ENCODE peak calls at places on chromosomes 6 and 20, in four cellular contexts. G, X, J and S are unnamed samples.

GRCh38 chr20:13458860-13459451 is 179.8 kb downstream of the TASP1 start:
- DNase-seq in G (peak), X (peak), J (no peak), S (peak)

GRCh38 chr20:9261781-9262180 is 192.9 kb downstream of the PLCB4 start:
- DNase-seq in X (no peak), G (no peak), J (no peak), S (no peak)

GRCh38 chr6:1461207-1461606 is 71.8 kb downstream of the FOXF2 start:
- DNase-seq in X (no peak), G (peak), J (no peak), S (no peak)

GRCh38 chr6:92559002-92559401 is 860.4 kb downstream of the EPHA7 start:
- DNase-seq in J (no peak), X (no peak), G (no peak), S (no peak)

GRCh38 chr20:43537921-43538854 is 20.6 kb upstream of the SGK2 start:
- DNase-seq in G (peak), J (peak), X (peak), S (peak)

GRCh38 chr6:135183532-135184440 is 2.7 kb downstream of the MYB start:
- DNase-seq in X (peak), J (peak), G (peak), S (peak)

GRCh38 chr6:145502417-145502816 is 232.9 kb downstream of the EPM2A start:
- DNase-seq in X (no peak), G (no peak), J (no peak), S (no peak)

GRCh38 chr6:34128045-34128444 is 17.8 kb downstream of the GRM4 start:
- DNase-seq in G (no peak), J (no peak), X (no peak), S (no peak)

GRCh38 chr20:41200446-41201202 is 63.3 kb downstream of the PLCG1 start:
- DNase-seq in J (no peak), G (no peak), X (no peak), S (no peak)

GRCh38 chr20:57662313-57663240 is 42.4 kb upstream of the ZBP1 start:
- DNase-seq in J (no peak), X (no peak), G (no peak), S (no peak)

GRCh38 chr6:12060780-12061619 is 48.9 kb downstream of the HIVEP1 start:
- DNase-seq in G (peak), X (peak), J (peak), S (peak)

GRCh38 chr6:56868687-56869086 is 86.2 kb upstream of the BEND6 start:
- DNase-seq in G (peak), X (no peak), J (no peak), S (no peak)

GRCh38 chr6:27575594-27576361 is 102.9 kb upstream of the ZNF184 start:
- DNase-seq in X (no peak), J (no peak), G (no peak), S (no peak)

GRCh38 chr6:168117942-168118341 is 38.9 kb upstream of the FRMD1 start:
- DNase-seq in G (no peak), X (no peak), J (no peak), S (no peak)

GRCh38 chr6:37027811-37028469 is 22.5 kb downstream of the FGD2 start:
- DNase-seq in J (no peak), X (no peak), G (no peak), S (no peak)

GRCh38 chr20:53748176-53748575 is 154.5 kb upstream of the ZNF217 start:
- DNase-seq in X (no peak), J (no peak), G (no peak), S (no peak)

GRCh38 chr6:135657207-135657606 is 159.7 kb upstream of the AHI1 start:
- DNase-seq in X (no peak), J (no peak), G (no peak), S (no peak)

GRCh38 chr20:59690101-59690500 is 85.8 kb downstream of the PHACTR3 start:
- DNase-seq in X (no peak), J (no peak), G (no peak), S (no peak)

GRCh38 chr6:98641929-98642328 is 192.4 kb upstream of the POU3F2 start:
- DNase-seq in J (no peak), G (no peak), X (no peak), S (no peak)

GRCh38 chr6:34515473-34516387 is 40.4 kb downstream of the SPDEF start:
- DNase-seq in X (no peak), G (no peak), J (no peak), S (no peak)

GRCh38 chr6:25173232-25173631 is 105.9 kb upstream of the CARMIL1 start:
- DNase-seq in X (no peak), J (no peak), G (peak), S (no peak)

GRCh38 chr20:36179170-36179945 is 24.8 kb downstream of the EPB41L1 start:
- DNase-seq in J (no peak), G (no peak), X (no peak), S (no peak)

GRCh38 chr20:38737887-38738286 is 10.4 kb upstream of the ACTR5 start:
- DNase-seq in G (no peak), X (no peak), J (no peak), S (no peak)